ENCODE peak calls at places on chromosomes 6 and 20, in four cellular contexts. J is IMR-90, N is cardiac fibroblast, X is kidney epithelial cell. F is an unnamed sample.

GRCh38 chr20:44017905-44018683 is 103.4 kb downstream of the TOX2 start:
- DNase-seq in J (peak), N (peak), X (peak), F (peak)

GRCh38 chr20:34538671-34539123 is 19.8 kb upstream of the MAP1LC3A start:
- DNase-seq in J (peak), N (peak), X (no peak), F (no peak)

GRCh38 chr20:32642257-32643046 is 31.3 kb downstream of the C20orf203 start:
- DNase-seq in J (no peak), N (no peak), X (no peak), F (no peak)

GRCh38 chr20:24465730-24466129 is 3.7 kb upstream of the SYNDIG1 start:
- DNase-seq in J (no peak), N (peak), X (no peak), F (no peak)

GRCh38 chr20:2394411-2395055 is 13.8 kb downstream of the TGM6 start:
- DNase-seq in J (no peak), N (no peak), X (no peak), F (no peak)

GRCh38 chr6:129954749-129955431 is 63.5 kb upstream of the L3MBTL3 start:
- DNase-seq in J (no peak), N (no peak), X (no peak), F (no peak)

GRCh38 chr6:47473791-47474351 is 3.7 kb upstream of the CD2AP start:
- DNase-seq in J (no peak), N (peak), X (no peak), F (no peak)

GRCh38 chr6:30700340-30700739 is 9.6 kb upstream of the NRM start:
- DNase-seq in J (no peak), N (no peak), X (no peak), F (no peak)

GRCh38 chr6:75609639-75610590 is 8.2 kb downstream of the SENP6 start:
- DNase-seq in J (peak), N (no peak), X (no peak), F (peak)

GRCh38 chr6:51533962-51534361 is 553.5 kb downstream of the PKHD1 start:
- DNase-seq in J (no peak), N (no peak), X (no peak), F (no peak)

GRCh38 chr6:33191383-33192104 is 723 bp downstream of the COL11A2 start:
- DNase-seq in J (no peak), N (no peak), X (no peak), F (no peak)

GRCh38 chr6:22017272-22017671 is 279.6 kb downstream of the PRL start:
- DNase-seq in J (peak), N (no peak), X (no peak), F (no peak)

GRCh38 chr6:34973547-34974248 is 84.6 kb downstream of the ANKS1A start:
- DNase-seq in J (no peak), N (peak), X (no peak), F (no peak)

GRCh38 chr6:33716890-33717632 is 5.6 kb upstream of the UQCC2 start:
- DNase-seq in J (no peak), N (no peak), X (no peak), F (no peak)

GRCh38 chr6:153048631-153049030 is 46.1 kb upstream of the MTRF1L start:
- DNase-seq in J (no peak), N (no peak), X (no peak), F (no peak)

GRCh38 chr6:158010591-158011477 is 29.2 kb downstream of the SYNJ2 start:
- DNase-seq in J (no peak), N (no peak), X (no peak), F (no peak)

GRCh38 chr6:149563203-149563927 is 2.8 kb upstream of the GINM1 start:
- DNase-seq in J (peak), N (peak), X (peak), F (no peak)

GRCh38 chr6:133715270-133715669 is 173.6 kb upstream of the TCF21 start:
- DNase-seq in J (no peak), N (no peak), X (no peak), F (no peak)

GRCh38 chr20:53948383-53949318 is 121.7 kb downstream of the BCAS1 start:
- DNase-seq in J (no peak), N (no peak), X (no peak), F (no peak)

GRCh38 chr20:61073376-61073775 is 178.7 kb upstream of the CDH4 start:
- DNase-seq in J (no peak), N (no peak), X (no peak), F (no peak)

GRCh38 chr6:43771210-43771857 is 1.3 kb downstream of the VEGFA start:
- DNase-seq in J (peak), N (peak), X (no peak), F (no peak)

GRCh38 chr6:16982827-16983226 is 119.0 kb upstream of the STMND1 start:
- DNase-seq in J (peak), N (peak), X (no peak), F (no peak)

GRCh38 chr6:138803914-138804313 is 8.0 kb downstream of the ECT2L start:
- DNase-seq in J (no peak), N (peak), X (no peak), F (no peak)

GRCh38 chr6:132967871-132968270 is 153.5 kb downstream of the RPS12 start:
- DNase-seq in J (no peak), N (no peak), X (no peak), F (no peak)

GRCh38 chr6:150336299-150336698 is 32.5 kb upstream of the IYD start:
- DNase-seq in J (peak), N (peak), X (peak), F (peak)

GRCh38 chr20:50450961-50451752 is 59.0 kb upstream of the PTPN1 start:
- DNase-seq in J (peak), N (peak), X (no peak), F (no peak)

GRCh38 chr20:51481311-51481997 is 61.1 kb downstream of the NFATC2 start:
- DNase-seq in J (no peak), N (no peak), X (no peak), F (no peak)

GRCh38 chr6:39614393-39614792 is 110.8 kb downstream of the KIF6 start:
- DNase-seq in J (no peak), N (no peak), X (no peak), F (no peak)

DNA sequence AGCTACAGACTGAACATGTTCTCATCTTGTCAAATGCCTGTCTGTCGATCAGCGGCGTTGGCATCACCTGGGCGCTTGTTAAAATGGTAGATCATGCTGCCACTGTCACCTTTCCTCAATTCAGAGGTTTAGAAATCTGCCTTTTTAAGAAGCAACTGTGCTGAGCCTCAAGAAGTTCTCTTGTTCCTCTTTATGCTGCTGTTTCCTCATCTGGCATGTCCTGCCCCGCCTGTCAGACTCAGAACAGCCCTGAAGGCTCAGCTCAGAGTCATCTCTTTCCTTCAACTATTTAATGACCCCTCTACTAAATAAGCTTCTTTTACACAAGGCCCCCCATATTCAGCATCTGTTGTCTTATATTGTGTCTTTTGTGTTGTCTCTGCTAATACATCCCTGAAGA is 368.2 kb downstream of the EPM2A start:
- DNase-seq in J (no peak), N (no peak), X (no peak), F (no peak)
- TF ChIP-seq CTCF in J (no peak), N (no peak), X (no peak), F (no peak)

GRCh38 chr20:62404761-62405107 is 2.4 kb downstream of the CABLES2 start:
- DNase-seq in J (no peak), N (no peak), X (no peak), F (no peak)

GRCh38 chr20:62401331-62401779 is 5.7 kb downstream of the CABLES2 start:
- DNase-seq in J (no peak), N (no peak), X (no peak), F (no peak)

GRCh38 chr20:62404112-62404665 is 2.9 kb downstream of the CABLES2 start:
- DNase-seq in J (no peak), N (no peak), X (no peak), F (no peak)

GRCh38 chr20:62402456-62402855 is 4.6 kb downstream of the CABLES2 start:
- DNase-seq in J (no peak), N (no peak), X (no peak), F (no peak)

DNA sequence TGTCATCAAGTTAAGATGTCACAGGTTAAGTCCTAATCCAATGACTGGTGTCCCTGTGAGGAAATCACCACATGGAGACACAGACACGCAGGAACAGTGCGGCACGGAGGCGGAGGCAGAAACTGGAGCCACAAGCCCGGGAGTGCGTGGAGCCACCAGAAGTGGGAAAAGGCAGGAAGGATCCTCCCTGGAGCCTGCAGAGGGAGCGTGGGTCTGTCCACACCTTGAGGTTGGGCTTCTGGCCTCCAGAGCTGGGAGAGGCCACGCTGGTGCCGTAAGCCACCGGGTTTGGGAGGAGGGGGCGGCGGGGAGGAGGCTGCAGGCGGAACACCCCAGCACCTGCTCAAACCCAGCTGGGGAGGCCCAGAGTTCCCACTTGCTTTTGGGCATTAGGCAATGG is 3.8 kb downstream of the CABLES2 start:
- DNase-seq in J (no peak), N (no peak), X (no peak), F (no peak)
- TF ChIP-seq CTCF in J (no peak), N (no peak), X (no peak), F (no peak)

GRCh38 chr6:94902974-94903628 is 674.2 kb upstream of the MANEA start:
- DNase-seq in J (no peak), N (no peak), X (no peak), F (no peak)
- TF ChIP-seq CTCF in J (no peak), N (no peak), X (peak), F (no peak)

GRCh38 chr20:46093531-46093930 is 3.8 kb upstream of the NCOA5 start:
- DNase-seq in J (no peak), N (peak), X (no peak), F (no peak)
- TF ChIP-seq CTCF in J (no peak), N (no peak), X (peak), F (no peak)

DNA sequence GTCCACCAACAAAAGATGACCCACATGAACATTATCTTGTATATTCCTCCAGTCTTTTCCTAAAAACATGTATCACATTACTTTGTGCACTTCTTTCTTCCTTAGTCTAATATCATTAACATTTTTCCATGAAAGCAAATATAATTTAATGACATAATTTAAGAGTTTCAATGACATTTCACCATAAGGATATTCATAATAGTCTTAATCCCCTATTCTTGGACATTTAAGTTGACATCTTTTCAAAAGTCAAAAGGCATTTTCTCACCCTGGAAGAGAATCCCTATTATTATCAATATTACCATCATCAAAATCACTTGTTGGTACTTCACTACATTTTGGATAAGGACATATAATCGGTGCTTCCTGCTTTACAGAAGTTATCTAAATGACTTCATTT is 31.3 kb downstream of the EPHA7 start:
- DNase-seq in J (no peak), N (no peak), X (no peak), F (no peak)
- TF ChIP-seq CTCF in J (no peak), N (no peak), X (no peak), F (no peak)

GRCh38 chr20:25532015-25532751 is 53.1 kb downstream of the NINL start:
- DNase-seq in J (no peak), N (no peak), X (no peak), F (no peak)
- TF ChIP-seq CTCF in J (no peak), N (no peak), X (no peak), F (peak)

DNA sequence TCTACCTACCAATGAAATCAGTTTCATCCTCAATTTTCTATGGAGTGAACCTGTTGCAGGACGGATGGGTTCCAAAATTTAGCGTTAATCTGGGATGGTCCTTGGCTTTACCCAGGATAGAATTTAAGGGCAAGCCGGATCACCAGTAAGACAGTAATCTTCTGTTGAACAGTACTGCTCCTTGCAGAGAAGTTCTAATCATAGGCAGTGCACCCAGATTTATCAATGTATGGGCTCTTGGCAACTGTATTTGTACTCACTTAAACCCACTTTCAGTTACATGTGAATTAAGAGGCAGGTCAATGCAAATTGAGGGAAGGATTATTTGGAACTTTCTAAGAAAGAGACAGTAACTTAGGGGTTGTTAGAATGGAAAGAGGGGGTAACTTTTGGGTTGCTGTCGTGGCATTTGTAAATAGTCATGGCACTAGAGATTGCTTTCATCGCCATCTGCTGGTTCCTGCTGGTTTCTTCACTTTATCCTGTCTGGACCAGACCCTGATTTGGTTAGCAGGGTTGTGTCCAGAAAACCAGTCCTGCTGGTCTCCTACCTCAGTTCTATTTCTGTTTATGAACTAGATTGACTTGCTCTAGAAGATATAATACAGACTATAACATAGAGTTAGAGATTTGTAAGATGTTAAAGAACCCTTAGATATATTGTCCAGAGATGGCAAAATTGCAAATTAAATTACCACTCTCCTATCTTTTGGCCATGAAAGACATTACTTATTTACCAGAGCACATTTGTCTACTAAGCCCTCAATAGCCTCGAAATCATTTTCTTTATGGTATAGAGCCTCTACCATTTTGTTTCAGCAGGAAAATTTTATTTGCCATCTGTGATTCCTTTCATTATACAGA is 646.3 kb downstream of the UTRN start:
- DNase-seq in J (peak), N (peak), X (no peak), F (no peak)
- TF ChIP-seq CTCF in J (peak), N (peak), X (peak), F (peak)

GRCh38 chr20:38315290-38315966 is 11.5 kb downstream of the BPI start:
- DNase-seq in J (peak), N (peak), X (no peak), F (no peak)
- TF ChIP-seq CTCF in J (no peak), N (no peak), X (peak), F (no peak)

GRCh38 chr20:56515657-56516381 is 8.7 kb upstream of the FAM209A start:
- DNase-seq in J (peak), N (peak), X (no peak), F (no peak)
- TF ChIP-seq CTCF in J (peak), N (peak), X (no peak), F (peak)

GRCh38 chr6:135385299-135385698 is 112.2 kb downstream of the AHI1 start:
- DNase-seq in J (no peak), N (no peak), X (no peak), F (no peak)
- TF ChIP-seq CTCF in J (no peak), N (no peak), X (no peak), F (no peak)

F was measured in retinal pigment epithelial cell.